ENCODE peak calls at places on chromosomes 7 and 10, in ten cellular contexts. G, I, S, L, B, M, V, F, O and C are unnamed samples.

GRCh38 chr10:108375691-108376090 is 1211.2 kb upstream of the SORCS1 start:
- DNase-seq in L (no peak), V (no peak), F (no peak), I (no peak), G (no peak), B (peak), S (no peak), O (no peak), M (no peak), C (peak)

GRCh38 chr10:43233601-43234430 is 33.0 kb downstream of the RASGEF1A start:
- DNase-seq in F (no peak), M (no peak), B (no peak), V (no peak), L (no peak), G (no peak), O (no peak), I (no peak), S (peak), C (no peak)

GRCh38 chr7:47498229-47499056 is 83.5 kb downstream of the TNS3 start:
- DNase-seq in B (no peak), O (no peak), L (no peak), G (no peak), M (no peak), F (no peak), I (no peak), V (no peak), S (no peak), C (no peak)

GRCh38 chr10:127036987-127037386 is 131.8 kb downstream of the DOCK1 start:
- DNase-seq in M (no peak), B (no peak), V (no peak), F (no peak), L (no peak), O (no peak), I (no peak), G (no peak), S (no peak), C (no peak)

GRCh38 chr7:148662646-148663045 is 36.1 kb upstream of the CUL1 start:
- DNase-seq in V (no peak), L (no peak), B (peak), G (no peak), O (no peak), S (no peak), M (no peak), F (no peak), I (no peak), C (peak)

GRCh38 chr10:132762267-132762666 is 23.7 kb downstream of the NKX6-2 start:
- DNase-seq in M (no peak), V (no peak), F (no peak), B (no peak), O (no peak), I (no peak), S (no peak), L (no peak), G (no peak), C (no peak)

GRCh38 chr7:69624431-69624830 is 26.2 kb downstream of the AUTS2 start:
- DNase-seq in L (no peak), B (no peak), O (no peak), M (no peak), I (no peak), G (no peak), V (no peak), F (no peak), S (no peak), C (no peak)

GRCh38 chr10:71671983-71672535 is 47.5 kb downstream of the C10orf105 start:
- DNase-seq in I (no peak), O (no peak), G (no peak), M (peak), B (no peak), S (no peak), F (no peak), L (no peak), V (no peak), C (no peak)

GRCh38 chr7:5396542-5396941 is 27.1 kb downstream of the TNRC18 start:
- DNase-seq in V (no peak), B (peak), M (no peak), I (no peak), F (peak), O (peak), L (peak), G (peak), S (peak), C (peak)

GRCh38 chr7:22083711-22084289 is 138.1 kb upstream of the CDCA7L start:
- DNase-seq in O (peak), V (no peak), F (no peak), M (no peak), I (no peak), L (no peak), G (no peak), S (no peak), B (no peak), C (peak)

GRCh38 chr10:86461963-86462804 is 59.4 kb downstream of the WAPL start:
- DNase-seq in G (no peak), S (no peak), V (no peak), M (no peak), B (no peak), L (no peak), F (peak), O (no peak), I (no peak), C (no peak)

GRCh38 chr7:19079066-19079465 is 38.4 kb downstream of the TWIST1 start:
- DNase-seq in S (no peak), I (no peak), O (peak), M (no peak), B (peak), L (no peak), V (peak), F (no peak), G (no peak), C (peak)

GRCh38 chr10:86312701-86313270 is 53.8 kb downstream of the GRID1 start:
- DNase-seq in I (no peak), F (peak), G (no peak), L (no peak), S (no peak), M (peak), V (no peak), B (no peak), O (no peak), C (no peak)

GRCh38 chr10:92695679-92696605 is 6.2 kb downstream of the HHEX start:
- DNase-seq in L (no peak), G (no peak), V (peak), S (no peak), I (no peak), B (no peak), F (peak), O (peak), M (peak), C (peak)

GRCh38 chr10:99533496-99534455 is 1.0 kb downstream of the NKX2-3 start:
- DNase-seq in F (no peak), O (no peak), B (no peak), S (no peak), L (no peak), G (no peak), I (no peak), M (no peak), V (no peak), C (no peak)

GRCh38 chr10:113666682-113667252 is 2.9 kb upstream of the NRAP start:
- DNase-seq in F (no peak), V (peak), L (no peak), B (peak), O (peak), G (no peak), I (no peak), M (no peak), S (peak), C (peak)

GRCh38 chr7:100689230-100690135 is 4.6 kb downstream of the GIGYF1 start:
- DNase-seq in O (no peak), L (no peak), G (no peak), I (no peak), M (no peak), F (peak), V (no peak), B (no peak), S (no peak), C (no peak)

GRCh38 chr7:139159900-139160675 is 50.6 kb upstream of the ZC3HAV1 start:
- DNase-seq in F (no peak), G (no peak), S (no peak), V (peak), I (no peak), B (no peak), L (no peak), O (no peak), M (no peak), C (peak)

GRCh38 chr10:122112021-122112616 is 123.2 kb downstream of the TACC2 start:
- DNase-seq in V (peak), O (peak), F (no peak), I (no peak), B (peak), G (no peak), L (no peak), M (no peak), S (no peak), C (peak)